ENCODE peak calls at places on chromosome 12, in six cellular contexts. One of them, this sample, is unnamed. For H3K4me1, the result is how much of the 10 kb centered on the place peaks cover.

GRCh38 chr12:122862872-122863701 is 27.8 kb downstream of the HIP1R start:
- DNase-seq in stomach: peak
- DNase-seq in Panc1: no peak
- DNase-seq in heart left ventricle: no peak
- DNase-seq in tibial artery: peak
- DNase-seq in ovary: no peak
- DNase-seq in this sample: no peak

GRCh38 chr12:111656016-111656415 is 29.7 kb downstream of the BRAP start:
- DNase-seq in stomach: no peak
- DNase-seq in Panc1: no peak
- DNase-seq in heart left ventricle: no peak
- DNase-seq in tibial artery: no peak
- DNase-seq in ovary: no peak
- DNase-seq in this sample: no peak

GRCh38 chr12:68237523-68238070 is 12.0 kb upstream of the IL26 start:
- DNase-seq in stomach: no peak
- DNase-seq in Panc1: no peak
- DNase-seq in heart left ventricle: no peak
- DNase-seq in tibial artery: no peak
- DNase-seq in ovary: no peak
- DNase-seq in this sample: no peak

GRCh38 chr12:103840881-103841689 is at the start of gene NT5DC3:
- DNase-seq in stomach: peak
- DNase-seq in Panc1: no peak
- DNase-seq in heart left ventricle: peak
- DNase-seq in tibial artery: peak
- DNase-seq in ovary: peak
- DNase-seq in this sample: peak

GRCh38 chr12:27635349-27635972 is 60.8 kb upstream of the REP15 start:
- DNase-seq in stomach: no peak
- DNase-seq in Panc1: no peak
- DNase-seq in heart left ventricle: no peak
- DNase-seq in tibial artery: no peak
- DNase-seq in ovary: no peak
- DNase-seq in this sample: no peak

GRCh38 chr12:75944097-75944904 is 87.3 kb downstream of the PHLDA1 start:
- DNase-seq in stomach: no peak
- DNase-seq in Panc1: peak
- DNase-seq in heart left ventricle: no peak
- DNase-seq in tibial artery: no peak
- DNase-seq in ovary: no peak
- DNase-seq in this sample: no peak

GRCh38 chr12:16331998-16332397 is 15.4 kb upstream of the MGST1 start:
- DNase-seq in stomach: no peak
- DNase-seq in Panc1: no peak
- DNase-seq in heart left ventricle: no peak
- DNase-seq in tibial artery: no peak
- DNase-seq in ovary: no peak
- DNase-seq in this sample: no peak

GRCh38 chr12:72281145-72281544 is 9.0 kb downstream of the TRHDE start:
- DNase-seq in stomach: no peak
- DNase-seq in Panc1: no peak
- DNase-seq in heart left ventricle: no peak
- DNase-seq in tibial artery: no peak
- DNase-seq in ovary: no peak
- DNase-seq in this sample: no peak

GRCh38 chr12:23543767-23544166 is 405.7 kb downstream of the SOX5 start:
- DNase-seq in stomach: no peak
- DNase-seq in Panc1: no peak
- DNase-seq in heart left ventricle: no peak
- DNase-seq in tibial artery: no peak
- DNase-seq in ovary: no peak
- DNase-seq in this sample: no peak

GRCh38 chr12:65511134-65511912 is 232.8 kb downstream of the MSRB3 start:
- DNase-seq in stomach: no peak
- DNase-seq in Panc1: no peak
- DNase-seq in heart left ventricle: peak
- DNase-seq in tibial artery: peak
- DNase-seq in ovary: no peak
- DNase-seq in this sample: no peak

GRCh38 chr12:57842342-57843294 is 3.9 kb downstream of the CTDSP2 start:
- DNase-seq in stomach: no peak
- DNase-seq in Panc1: no peak
- DNase-seq in heart left ventricle: no peak
- DNase-seq in tibial artery: no peak
- DNase-seq in ovary: no peak
- DNase-seq in this sample: no peak

GRCh38 chr12:45205165-45205825 is 10.6 kb upstream of the ANO6 start:
- DNase-seq in stomach: no peak
- DNase-seq in Panc1: no peak
- DNase-seq in heart left ventricle: no peak
- DNase-seq in tibial artery: no peak
- DNase-seq in ovary: no peak
- DNase-seq in this sample: no peak

GRCh38 chr12:31003861-31004640 is 69.6 kb upstream of the DDX11 start:
- DNase-seq in stomach: no peak
- DNase-seq in Panc1: no peak
- DNase-seq in heart left ventricle: no peak
- DNase-seq in tibial artery: peak
- DNase-seq in ovary: no peak
- DNase-seq in this sample: no peak

GRCh38 chr12:132356686-132357622 is 27.6 kb upstream of the GALNT9 start:
- DNase-seq in stomach: no peak
- DNase-seq in Panc1: no peak
- DNase-seq in heart left ventricle: no peak
- DNase-seq in tibial artery: no peak
- DNase-seq in ovary: peak
- DNase-seq in this sample: no peak

GRCh38 chr12:402127-402456 is 648 bp downstream of the CCDC77 start:
- DNase-seq in stomach: no peak
- DNase-seq in Panc1: no peak
- DNase-seq in heart left ventricle: no peak
- DNase-seq in tibial artery: no peak
- DNase-seq in ovary: no peak
- DNase-seq in this sample: no peak

GRCh38 chr12:114254998-114255397 is 150.9 kb downstream of the TBX5 start:
- DNase-seq in stomach: no peak
- DNase-seq in Panc1: no peak
- DNase-seq in heart left ventricle: no peak
- DNase-seq in tibial artery: no peak
- DNase-seq in ovary: no peak
- DNase-seq in this sample: no peak

GRCh38 chr12:109875572-109876131 is 4.7 kb downstream of the GLTP start:
- DNase-seq in stomach: no peak
- DNase-seq in Panc1: no peak
- DNase-seq in heart left ventricle: no peak
- DNase-seq in tibial artery: no peak
- DNase-seq in ovary: no peak
- DNase-seq in this sample: no peak

GRCh38 chr12:45446013-45446412 is 230.1 kb downstream of the ANO6 start:
- DNase-seq in stomach: no peak
- DNase-seq in Panc1: no peak
- DNase-seq in heart left ventricle: no peak
- DNase-seq in tibial artery: no peak
- DNase-seq in ovary: no peak
- DNase-seq in this sample: no peak

GRCh38 chr12:115697341-115697740 is 580.2 kb downstream of the MED13L start:
- DNase-seq in stomach: no peak
- DNase-seq in Panc1: no peak
- DNase-seq in heart left ventricle: no peak
- DNase-seq in tibial artery: no peak
- DNase-seq in ovary: no peak
- DNase-seq in this sample: no peak

GRCh38 chr12:28171356-28172060 is 18.7 kb upstream of the CCDC91 start:
- DNase-seq in stomach: no peak
- DNase-seq in Panc1: no peak
- DNase-seq in heart left ventricle: no peak
- DNase-seq in tibial artery: no peak
- DNase-seq in ovary: no peak
- DNase-seq in this sample: no peak

GRCh38 chr12:27297576-27297975 is 35.1 kb upstream of the BMAL2 start:
- DNase-seq in stomach: no peak
- DNase-seq in Panc1: no peak
- DNase-seq in heart left ventricle: no peak
- DNase-seq in tibial artery: no peak
- DNase-seq in ovary: no peak
- DNase-seq in this sample: no peak

GRCh38 chr12:7108928-7109920 is at the start of gene C1RL:
- DNase-seq in stomach: peak
- DNase-seq in Panc1: peak
- DNase-seq in heart left ventricle: peak
- DNase-seq in tibial artery: peak
- DNase-seq in ovary: peak
- DNase-seq in this sample: peak

GRCh38 chr12:81797100-81797499 is 38.0 kb upstream of the PPFIA2 start:
- DNase-seq in stomach: no peak
- DNase-seq in Panc1: no peak
- DNase-seq in heart left ventricle: no peak
- DNase-seq in tibial artery: no peak
- DNase-seq in ovary: no peak
- DNase-seq in this sample: no peak

GRCh38 chr12:3692616-3693365 is 60.1 kb downstream of the CRACR2A start:
- DNase-seq in stomach: no peak
- DNase-seq in Panc1: no peak
- DNase-seq in heart left ventricle: no peak
- DNase-seq in tibial artery: no peak
- DNase-seq in ovary: no peak
- DNase-seq in this sample: no peak

GRCh38 chr12:3700861-3701260 is 52.0 kb downstream of the CRACR2A start:
- DNase-seq in stomach: no peak
- DNase-seq in Panc1: no peak
- DNase-seq in heart left ventricle: no peak
- DNase-seq in tibial artery: no peak
- DNase-seq in ovary: no peak
- DNase-seq in this sample: no peak

GRCh38 chr12:3694673-3695072 is 58.2 kb downstream of the CRACR2A start:
- DNase-seq in stomach: no peak
- DNase-seq in Panc1: no peak
- DNase-seq in heart left ventricle: no peak
- DNase-seq in tibial artery: no peak
- DNase-seq in ovary: no peak
- DNase-seq in this sample: no peak

GRCh38 chr12:3697311-3697870 is 55.5 kb downstream of the CRACR2A start:
- DNase-seq in stomach: no peak
- DNase-seq in Panc1: no peak
- DNase-seq in heart left ventricle: no peak
- DNase-seq in tibial artery: no peak
- DNase-seq in ovary: no peak
- DNase-seq in this sample: no peak

DNA sequence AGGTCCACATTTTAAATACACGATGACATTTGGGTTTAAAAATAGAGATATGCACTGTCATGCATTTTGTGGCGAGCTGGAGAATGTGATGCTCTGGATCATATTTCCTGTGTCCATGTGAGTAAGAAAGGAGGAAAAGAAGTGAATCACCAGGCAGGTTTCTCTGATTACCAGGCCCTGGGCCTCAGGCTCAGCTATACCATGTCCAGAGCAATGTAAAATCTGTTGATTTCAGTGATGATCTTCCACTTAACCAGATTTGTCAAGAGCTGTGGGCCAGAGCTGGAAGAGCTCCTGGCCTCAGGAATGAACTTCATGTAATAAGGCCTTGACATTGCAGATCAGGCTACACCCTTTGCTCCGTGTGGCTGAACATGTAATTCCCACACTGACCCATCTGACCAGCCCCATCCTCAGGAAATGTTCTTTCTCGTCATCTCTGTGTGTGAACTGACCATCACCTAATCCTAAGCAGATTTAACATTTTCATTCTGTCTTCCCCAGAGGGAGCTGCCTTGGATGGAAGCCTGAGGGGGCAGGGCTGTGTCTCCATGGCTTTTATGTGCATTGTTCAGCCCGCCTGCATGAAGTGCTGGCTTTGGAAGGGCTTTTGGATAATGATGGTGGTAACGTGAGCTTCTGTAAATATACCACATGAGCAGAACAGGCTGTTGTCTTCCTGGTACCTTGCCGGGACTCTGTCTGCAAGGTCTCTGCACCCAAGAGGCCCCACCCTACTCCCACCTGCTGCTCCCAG is 54.5 kb downstream of the CRACR2A start:
- DNase-seq in stomach: no peak
- DNase-seq in Panc1: no peak
- DNase-seq in heart left ventricle: no peak
- DNase-seq in tibial artery: no peak
- DNase-seq in ovary: peak
- DNase-seq in this sample: no peak
- H3K27ac ChIP-seq in stomach: no peak
- H3K27ac ChIP-seq in Panc1: no peak
- H3K27ac ChIP-seq in heart left ventricle: no peak
- H3K27ac ChIP-seq in tibial artery: no peak
- H3K27ac ChIP-seq in ovary: no peak
- H3K27ac ChIP-seq in this sample: peak

DNA sequence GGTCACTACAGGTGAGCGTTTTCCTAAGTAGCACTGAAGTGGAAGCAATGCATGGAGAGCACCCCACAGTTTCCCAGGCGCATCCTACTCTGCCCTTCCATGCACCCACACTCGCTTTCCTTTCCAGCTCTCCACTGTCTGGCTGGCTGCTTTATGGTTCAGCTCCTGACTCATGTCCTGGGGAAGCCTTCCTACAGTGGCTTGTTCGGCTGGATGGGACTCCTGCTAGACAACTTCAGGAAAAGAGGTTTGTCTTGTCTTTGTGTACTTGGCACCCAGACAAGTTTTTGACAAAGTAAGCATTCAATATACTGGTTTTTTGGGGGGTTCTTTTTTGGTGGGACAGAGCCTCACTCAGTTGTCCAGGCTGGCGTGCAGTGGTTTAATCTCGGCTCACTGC is 21.6 kb downstream of the PPM1H start:
- DNase-seq in stomach: no peak
- DNase-seq in Panc1: no peak
- DNase-seq in heart left ventricle: no peak
- DNase-seq in tibial artery: no peak
- DNase-seq in ovary: no peak
- DNase-seq in this sample: no peak
- H3K4me1 ChIP-seq in stomach: under half
- H3K4me1 ChIP-seq in Panc1: under half
- H3K4me1 ChIP-seq in heart left ventricle: under half
- H3K4me1 ChIP-seq in tibial artery: under half
- H3K4me1 ChIP-seq in ovary: under half
- H3K4me1 ChIP-seq in this sample: under half

GRCh38 chr12:25877446-25877845 is 81.0 kb upstream of the RASSF8 start:
- DNase-seq in stomach: no peak
- DNase-seq in Panc1: no peak
- DNase-seq in heart left ventricle: no peak
- DNase-seq in tibial artery: no peak
- DNase-seq in ovary: no peak
- DNase-seq in this sample: no peak
- H3K4me3 ChIP-seq in stomach: no peak
- H3K4me3 ChIP-seq in Panc1: no peak
- H3K4me3 ChIP-seq in heart left ventricle: no peak
- H3K4me3 ChIP-seq in tibial artery: no peak
- H3K4me3 ChIP-seq in ovary: no peak
- H3K4me3 ChIP-seq in this sample: no peak

DNA sequence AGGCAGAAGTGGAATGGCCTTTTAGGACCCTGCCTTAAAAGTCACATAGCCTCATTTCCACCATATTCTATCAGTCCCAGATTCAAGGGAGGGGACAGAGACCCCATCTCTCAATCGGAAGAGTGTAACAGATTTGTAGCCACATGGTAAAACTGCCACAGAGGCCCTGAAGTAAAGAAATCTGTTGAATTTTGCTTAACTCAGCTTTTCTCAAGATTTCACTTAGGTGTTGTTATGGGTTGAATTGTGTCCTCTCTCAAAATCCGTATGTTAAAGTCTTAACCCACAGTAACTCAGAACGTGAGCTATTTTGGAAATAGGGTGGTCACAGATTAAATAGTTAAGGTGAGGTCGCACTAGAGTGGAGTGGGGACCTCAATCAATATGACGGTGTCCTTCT is 22.6 kb upstream of the CCDC60 start:
- DNase-seq in stomach: no peak
- DNase-seq in Panc1: no peak
- DNase-seq in heart left ventricle: no peak
- DNase-seq in tibial artery: no peak
- DNase-seq in ovary: no peak
- DNase-seq in this sample: no peak
- H3K27ac ChIP-seq in stomach: no peak
- H3K27ac ChIP-seq in Panc1: no peak
- H3K27ac ChIP-seq in heart left ventricle: no peak
- H3K27ac ChIP-seq in tibial artery: no peak
- H3K27ac ChIP-seq in ovary: no peak
- H3K27ac ChIP-seq in this sample: no peak